ENCODE peak calls at places on chromosomes 3 and 15, in eight cellular contexts. G is osteocyte, S is small intestine, B is neural progenitor cell, X is left ventricle myocardium superior, J is AG04450, L is heart right ventricle, V is ovary. W is an unnamed sample.

GRCh38 chr3:193975072-193975535 is 160.8 kb upstream of the HES1 start:
- DNase-seq in G (no peak), S (peak), B (peak), X (no peak), J (no peak), L (no peak), V (no peak), W (no peak)

GRCh38 chr3:186946756-186947375 is 16.5 kb downstream of the ST6GAL1 start:
- DNase-seq in G (no peak), S (no peak), B (no peak), X (no peak), J (no peak), L (no peak), V (no peak), W (no peak)

GRCh38 chr15:74243431-74243830 is 7.3 kb downstream of the CCDC33 start:
- DNase-seq in G (no peak), S (no peak), B (no peak), X (no peak), J (no peak), L (no peak), V (no peak), W (no peak)

GRCh38 chr3:40618158-40618557 is 93.4 kb downstream of the ZNF621 start:
- DNase-seq in G (peak), S (no peak), B (no peak), X (no peak), J (no peak), L (no peak), V (no peak), W (no peak)

GRCh38 chr3:169660709-169661566 is 2.6 kb downstream of the MECOM start:
- DNase-seq in G (no peak), S (peak), B (peak), X (peak), J (no peak), L (peak), V (no peak), W (no peak)

GRCh38 chr15:67825880-67826716 is 789 bp downstream of the SKOR1 start:
- DNase-seq in G (no peak), S (no peak), B (peak), X (no peak), J (no peak), L (no peak), V (no peak), W (no peak)

GRCh38 chr3:167066977-167067843 is 312.9 kb downstream of the ZBBX start:
- DNase-seq in G (no peak), S (peak), B (no peak), X (no peak), J (no peak), L (no peak), V (no peak), W (no peak)

GRCh38 chr3:161409069-161409468 is 37.8 kb upstream of the SPTSSB start:
- DNase-seq in G (no peak), S (peak), B (peak), X (no peak), J (no peak), L (peak), V (no peak), W (peak)

GRCh38 chr3:197518794-197519451 is 36.8 kb downstream of the BDH1 start:
- DNase-seq in G (no peak), S (no peak), B (no peak), X (no peak), J (no peak), L (no peak), V (peak), W (no peak)

GRCh38 chr15:67967871-67968423 is 86.2 kb upstream of the PIAS1 start:
- DNase-seq in G (peak), S (peak), B (peak), X (peak), J (peak), L (peak), V (peak), W (peak)

GRCh38 chr3:141280086-141280485 is 48.5 kb downstream of the PXYLP1 start:
- DNase-seq in G (peak), S (no peak), B (no peak), X (no peak), J (no peak), L (no peak), V (no peak), W (no peak)

GRCh38 chr15:69666441-69666882 is 213.8 kb downstream of the RPLP1 start:
- DNase-seq in G (no peak), S (no peak), B (no peak), X (peak), J (no peak), L (peak), V (peak), W (no peak)

GRCh38 chr3:183988216-183988790 is 29.4 kb downstream of the ABCC5 start:
- DNase-seq in G (no peak), S (peak), B (no peak), X (no peak), J (peak), L (no peak), V (no peak), W (no peak)

GRCh38 chr3:8327739-8328138 is 173.9 kb upstream of the LMCD1 start:
- DNase-seq in G (no peak), S (no peak), B (no peak), X (no peak), J (no peak), L (no peak), V (no peak), W (no peak)

GRCh38 chr3:71601811-71602210 is 18.3 kb upstream of the FOXP1 start:
- DNase-seq in G (no peak), S (no peak), B (no peak), X (no peak), J (no peak), L (no peak), V (no peak), W (no peak)

GRCh38 chr3:2452249-2452648 is 353.6 kb downstream of the CNTN4 start:
- DNase-seq in G (no peak), S (no peak), B (no peak), X (no peak), J (no peak), L (no peak), V (no peak), W (no peak)

GRCh38 chr3:159499031-159499793 is 489.4 kb upstream of the IL12A start:
- DNase-seq in G (no peak), S (no peak), B (no peak), X (no peak), J (no peak), L (no peak), V (no peak), W (no peak)